ENCODE peak calls at places on chromosomes 1 and 21, in six cellular contexts. Z is fibroblast of mammary gland; Q is M059J; R is NCI-H146; T is activated CD4-positive, CD25-positive, alpha-beta regulatory T cell treated with anti-CD3 and anti-CD28 coated beads, Interleukin-2, amount 50 U/mL, for 72 hours; A is NT2/D1. P is an unnamed sample.

GRCh38 chr1:201275266-201275666 is 8.0 kb upstream of the PKP1 start:
- DNase-seq in R (no peak), T (no peak), Z (peak), Q (peak), A (no peak), P (no peak)

GRCh38 chr1:206715120-206715519 is 30.4 kb downstream of the MAPKAPK2 start:
- DNase-seq in Z (no peak), Q (no peak), A (no peak), T (no peak), R (no peak), P (no peak)

GRCh38 chr1:193338194-193338593 is 151.8 kb upstream of the B3GALT2 start:
- DNase-seq in A (no peak), Q (peak), R (no peak), T (no peak), Z (peak), P (no peak)

GRCh38 chr1:195325181-195325580 is 1283.1 kb downstream of the KCNT2 start:
- DNase-seq in T (no peak), Z (no peak), Q (no peak), R (no peak), A (no peak), P (no peak)

GRCh38 chr1:234256359-234256758 is 116.9 kb upstream of the COA6 start:
- DNase-seq in R (no peak), Z (peak), A (no peak), T (no peak), Q (peak), P (no peak)

GRCh38 chr1:164838786-164839185 is 279.8 kb downstream of the PBX1 start:
- DNase-seq in R (no peak), Q (no peak), Z (no peak), T (no peak), A (no peak), P (no peak)

GRCh38 chr21:24118738-24119470 is 1488.4 kb downstream of the MRPL39 start:
- DNase-seq in Z (no peak), T (no peak), Q (no peak), A (no peak), R (no peak), P (no peak)

GRCh38 chr1:87450136-87450535 is 121.5 kb downstream of the LMO4 start:
- DNase-seq in R (no peak), A (no peak), T (no peak), Q (no peak), Z (no peak), P (no peak)

GRCh38 chr1:238484121-238484520 is 593.4 kb upstream of the ZP4 start:
- DNase-seq in T (no peak), Q (no peak), Z (peak), A (no peak), R (no peak), P (no peak)

GRCh38 chr1:85865183-85865582 is 156.9 kb upstream of the ZNHIT6 start:
- DNase-seq in Z (peak), A (no peak), Q (no peak), R (no peak), T (no peak), P (no peak)

GRCh38 chr21:23401278-23401677 is 2206.0 kb downstream of the MRPL39 start:
- DNase-seq in Z (peak), T (no peak), Q (no peak), A (peak), R (no peak), P (no peak)

GRCh38 chr1:71667224-71667623 is 586.4 kb upstream of the ZRANB2 start:
- DNase-seq in A (no peak), Z (peak), Q (peak), R (peak), T (no peak), P (no peak)

GRCh38 chr1:13513885-13514546 is at the start of gene LRRC38:
- DNase-seq in Q (no peak), T (no peak), R (no peak), A (no peak), Z (peak), P (no peak)

GRCh38 chr1:185404864-185405568 is 88.0 kb upstream of the IVNS1ABP start:
- DNase-seq in T (no peak), R (no peak), Z (peak), Q (no peak), A (no peak), P (no peak)

GRCh38 chr1:8096105-8097011 is 70.2 kb upstream of the ERRFI1 start:
- DNase-seq in R (no peak), Z (peak), A (no peak), Q (peak), T (no peak), P (no peak)

GRCh38 chr1:18079941-18080340 is 27.7 kb upstream of the IGSF21 start:
- DNase-seq in T (no peak), A (no peak), R (no peak), Q (no peak), Z (no peak), P (no peak)

GRCh38 chr1:109739738-109740614 is 862 bp downstream of the GSTM3 start:
- DNase-seq in T (peak), Q (peak), A (no peak), R (peak), Z (peak), P (peak)

GRCh38 chr1:92441316-92442311 is 45.1 kb downstream of the GFI1 start:
- DNase-seq in R (peak), Q (no peak), Z (no peak), T (no peak), A (no peak), P (no peak)

GRCh38 chr1:40477680-40478057 is 579 bp downstream of the ZFP69 start:
- DNase-seq in T (peak), R (peak), Z (peak), Q (peak), A (peak), P (no peak)